ENCODE peak calls at places on chromosome 5, in seven cellular contexts. I is GM04504; P is amniotic stem cell; V is activated naive CD4-positive, alpha-beta T cell; H is NCI-H1105 treated with DMSO at 0.1 percent for 48 hours; R is left cardiac atrium; W is ACHN. D is an unnamed sample.

GRCh38 chr5:69414885-69415583 is at the start of gene MARVELD2:
- DNase-seq in P (peak), I (no peak), W (peak), H (peak), R (peak), V (no peak), D (peak)

GRCh38 chr5:135246923-135247795 is 151.9 kb downstream of the MACROH2A1 start:
- DNase-seq in V (no peak), H (no peak), I (peak), W (peak), R (no peak), P (peak), D (no peak)

GRCh38 chr5:134148986-134149539 is 27.7 kb downstream of the SKP1 start:
- DNase-seq in I (no peak), V (no peak), H (no peak), P (no peak), W (no peak), R (no peak), D (no peak)

GRCh38 chr5:133842846-133843725 is 125.3 kb downstream of the C5orf15 start:
- DNase-seq in W (no peak), V (no peak), P (no peak), H (no peak), R (no peak), I (no peak), D (no peak)

GRCh38 chr5:169161022-169161680 is 139.8 kb downstream of the SLIT3 start:
- DNase-seq in V (no peak), H (no peak), R (peak), I (peak), P (peak), W (peak), D (no peak)

GRCh38 chr5:133820516-133820915 is 147.9 kb downstream of the C5orf15 start:
- DNase-seq in P (no peak), V (no peak), H (no peak), R (no peak), I (no peak), W (no peak), D (no peak)

GRCh38 chr5:55994502-55994997 is at the start of gene IL6ST:
- DNase-seq in V (no peak), P (peak), H (peak), I (peak), W (peak), R (no peak), D (no peak)

GRCh38 chr5:168408561-168409321 is 77.5 kb upstream of the RARS1 start:
- DNase-seq in I (no peak), P (no peak), W (no peak), R (no peak), V (no peak), H (no peak), D (no peak)

GRCh38 chr5:62626534-62626933 is 47.9 kb downstream of the LRRC70 start:
- DNase-seq in P (no peak), H (no peak), I (no peak), V (no peak), R (no peak), W (no peak), D (no peak)

GRCh38 chr5:141100243-141100805 is at the start of gene PCDHB3:
- DNase-seq in V (no peak), W (no peak), P (no peak), H (no peak), R (peak), I (no peak), D (no peak)

GRCh38 chr5:148880696-148881095 is 54.3 kb downstream of the ADRB2 start:
- DNase-seq in H (no peak), V (no peak), W (no peak), P (no peak), R (no peak), I (no peak), D (no peak)

GRCh38 chr5:135318924-135319323 is 80.1 kb downstream of the MACROH2A1 start:
- DNase-seq in W (no peak), V (no peak), P (no peak), H (no peak), R (no peak), I (no peak), D (no peak)

GRCh38 chr5:101897914-101898313 is 398.2 kb downstream of the SLCO4C1 start:
- DNase-seq in P (no peak), V (no peak), I (no peak), W (no peak), H (peak), R (no peak), D (peak)

GRCh38 chr5:125835293-125836172 is 587.7 kb upstream of the GRAMD2B start:
- DNase-seq in V (no peak), I (no peak), W (peak), P (peak), R (peak), H (no peak), D (no peak)

GRCh38 chr5:89513299-89514044 is 630.5 kb upstream of the MEF2C start:
- DNase-seq in H (no peak), V (no peak), I (no peak), W (no peak), P (no peak), R (no peak), D (no peak)

GRCh38 chr5:11905209-11905608 is 963 bp upstream of the CTNND2 start:
- DNase-seq in I (no peak), V (no peak), P (no peak), R (no peak), W (no peak), H (no peak), D (no peak)

GRCh38 chr5:84237126-84237525 is 147.6 kb downstream of the EDIL3 start:
- DNase-seq in P (no peak), R (no peak), W (no peak), V (no peak), H (no peak), I (no peak), D (no peak)

GRCh38 chr5:61330341-61330878 is 1.6 kb upstream of the ZSWIM6 start:
- DNase-seq in P (no peak), W (peak), R (peak), I (no peak), V (peak), H (peak), D (peak)

GRCh38 chr5:110329955-110330354 is 396.5 kb downstream of the TMEM232 start:
- DNase-seq in R (no peak), I (no peak), V (no peak), W (no peak), P (no peak), H (no peak), D (no peak)

GRCh38 chr5:179345429-179346321 is at the start of gene ADAMTS2:
- DNase-seq in I (no peak), W (no peak), R (peak), P (peak), V (no peak), H (peak), D (peak)

GRCh38 chr5:180640765-180641565 is 8.4 kb downstream of the FLT4 start:
- DNase-seq in R (peak), V (no peak), I (no peak), P (no peak), H (no peak), W (no peak), D (no peak)

GRCh38 chr5:112933651-112934365 is 11.8 kb upstream of the REEP5 start:
- DNase-seq in P (peak), I (peak), R (no peak), H (no peak), V (no peak), W (no peak), D (no peak)

GRCh38 chr5:82160948-82161347 is 117.2 kb downstream of the RPS23 start:
- DNase-seq in H (no peak), W (no peak), R (no peak), V (no peak), P (no peak), I (peak), D (peak)

GRCh38 chr5:14143843-14144585 is 872 bp downstream of the TRIO start:
- DNase-seq in P (no peak), W (no peak), I (no peak), V (no peak), H (peak), R (peak), D (peak)

GRCh38 chr5:18800293-18801025 is 1166.2 kb downstream of the TAF11L14 start:
- DNase-seq in I (no peak), P (no peak), V (no peak), H (no peak), R (no peak), W (no peak), D (no peak)

GRCh38 chr5:109455598-109456096 is 45.9 kb upstream of the PJA2 start:
- DNase-seq in I (peak), W (peak), V (no peak), P (peak), H (no peak), R (peak), D (no peak)

GRCh38 chr5:73605223-73606087 is 20.5 kb upstream of the ARHGEF28 start:
- DNase-seq in R (no peak), V (no peak), H (no peak), I (no peak), W (no peak), P (no peak), D (no peak)

GRCh38 chr5:122885038-122885517 is 39.7 kb downstream of the SNX24 start:
- DNase-seq in W (no peak), H (no peak), P (no peak), I (no peak), V (no peak), R (no peak), D (no peak)

GRCh38 chr5:5144441-5144840 is 4.3 kb downstream of the ADAMTS16 start:
- DNase-seq in V (no peak), R (no peak), I (no peak), H (no peak), W (no peak), P (no peak), D (no peak)

GRCh38 chr5:74035521-74035937 is 409.5 kb downstream of the ARHGEF28 start:
- DNase-seq in H (no peak), W (peak), I (peak), R (peak), V (no peak), P (no peak), D (peak)

GRCh38 chr5:179114756-179115155 is 54.6 kb downstream of the ZNF354C start:
- DNase-seq in V (no peak), R (no peak), P (no peak), I (no peak), W (no peak), H (no peak), D (no peak)

GRCh38 chr5:67160985-67161384 is 35.6 kb downstream of the CD180 start:
- DNase-seq in H (no peak), R (no peak), W (no peak), I (peak), V (no peak), P (peak), D (no peak)

GRCh38 chr5:138276402-138277054 is 2.1 kb upstream of the GFRA3 start:
- DNase-seq in H (no peak), P (no peak), W (no peak), I (no peak), R (no peak), V (no peak), D (peak)

GRCh38 chr5:112669328-112669963 is 68.2 kb upstream of the APC start:
- DNase-seq in P (no peak), R (no peak), V (no peak), I (no peak), W (no peak), H (no peak), D (peak)

GRCh38 chr5:102628449-102629175 is 126.5 kb upstream of the PAM start:
- DNase-seq in R (peak), V (no peak), P (peak), I (peak), W (no peak), H (no peak), D (no peak)

GRCh38 chr5:32076699-32077695 is 97.1 kb downstream of the GOLPH3 start:
- DNase-seq in R (peak), I (peak), W (peak), H (peak), V (no peak), P (peak), D (no peak)

GRCh38 chr5:67640011-67640410 is 443.4 kb upstream of the CD180 start:
- DNase-seq in H (peak), I (no peak), W (no peak), R (no peak), V (no peak), P (no peak), D (no peak)

GRCh38 chr5:37665889-37666288 is 174.0 kb downstream of the GDNF start:
- DNase-seq in H (peak), V (no peak), W (no peak), P (no peak), R (peak), I (no peak), D (peak)

GRCh38 chr5:82720213-82720612 is 357.0 kb downstream of the TMEM167A start:
- DNase-seq in W (no peak), P (no peak), I (no peak), V (no peak), H (no peak), R (no peak), D (no peak)

D was measured in NCI-H1417.